ENCODE peak calls at places on chromosomes 11 and 22, in six cellular contexts. F, Y, E, T, W and Z are unnamed samples.

GRCh38 chr11:87037450-87038234 is at the start of gene TMEM135:
- DNase-seq in Y (peak), E (peak), T (peak), F (peak), W (peak), Z (peak)

GRCh38 chr22:30208631-30209603 is 37.6 kb downstream of the LIF start:
- DNase-seq in W (peak), Y (peak), E (no peak), T (no peak), F (peak), Z (peak)

GRCh38 chr11:72478596-72479143 is 44.3 kb upstream of the CLPB start:
- DNase-seq in W (peak), T (no peak), Y (no peak), F (no peak), E (no peak), Z (no peak)

GRCh38 chr11:32583451-32584271 is at the start of gene EIF3M:
- DNase-seq in F (peak), Y (peak), W (peak), T (peak), E (peak), Z (peak)

GRCh38 chr11:6418958-6419611 is at the start of gene APBB1:
- DNase-seq in W (peak), E (peak), T (peak), Y (peak), F (peak), Z (peak)

GRCh38 chr11:43285826-43286225 is 26.0 kb upstream of the API5 start:
- DNase-seq in Y (no peak), T (no peak), F (no peak), E (no peak), W (peak), Z (no peak)

GRCh38 chr22:38655532-38656255 is 498 bp downstream of the FAM227A start:
- DNase-seq in Y (no peak), F (no peak), E (peak), W (peak), T (peak), Z (peak)

GRCh38 chr11:94424011-94424410 is 22.8 kb upstream of the GPR83 start:
- DNase-seq in F (no peak), E (no peak), T (no peak), Y (no peak), W (no peak), Z (no peak)

GRCh38 chr11:64911689-64912088 is 5.3 kb downstream of the ATG2A start:
- DNase-seq in Y (no peak), F (no peak), E (no peak), W (no peak), T (no peak), Z (no peak)